ENCODE peak calls at places on chromosome 22, in nine cellular contexts. W is NCI-H2029; Q is activated T-cell treated with anti-CD3 and anti-CD28 coated beads, Interleukin-2, amount 50 U/mL, for 1 hour; V is OCI-M1; B is astrocyte; Y is ELR; N is RPMI7951; F is HEK293T; R is non-pigmented ciliary epithelial cell. G is an unnamed sample.

GRCh38 chr22:46971776-46972150 is 209.3 kb downstream of the TBC1D22A start:
- DNase-seq in W (no peak), Q (no peak), V (no peak), B (no peak), Y (no peak), N (no peak), F (no peak), R (no peak), G (no peak)

GRCh38 chr22:28884754-28885375 is 1.5 kb downstream of the ZNRF3 start:
- DNase-seq in W (no peak), Q (no peak), V (no peak), B (no peak), Y (peak), N (no peak), F (no peak), R (no peak), G (no peak)

GRCh38 chr22:47395481-47395880 is 633.0 kb downstream of the TBC1D22A start:
- DNase-seq in W (peak), Q (no peak), V (no peak), B (peak), Y (no peak), N (peak), F (no peak), R (no peak), G (peak)

GRCh38 chr22:22086501-22087158 is 104.0 kb upstream of the TOP3B start:
- DNase-seq in W (no peak), Q (no peak), V (no peak), B (peak), Y (peak), N (no peak), F (no peak), R (no peak), G (no peak)

GRCh38 chr22:38953577-38954413 is 3.6 kb upstream of the APOBEC3A start:
- DNase-seq in W (no peak), Q (no peak), V (peak), B (no peak), Y (peak), N (no peak), F (no peak), R (no peak), G (no peak)

GRCh38 chr22:46162285-46162684 is 12.0 kb downstream of the PPARA start:
- DNase-seq in W (peak), Q (no peak), V (no peak), B (no peak), Y (no peak), N (no peak), F (no peak), R (no peak), G (no peak)

GRCh38 chr22:20013382-20013871 is 3.2 kb downstream of the ARVCF start:
- DNase-seq in W (no peak), Q (peak), V (peak), B (peak), Y (peak), N (peak), F (peak), R (no peak), G (no peak)

GRCh38 chr22:25623310-25623734 is 58.8 kb downstream of the GRK3 start:
- DNase-seq in W (no peak), Q (no peak), V (no peak), B (no peak), Y (no peak), N (no peak), F (no peak), R (no peak), G (no peak)

GRCh38 chr22:45882881-45883810 is 93.8 kb downstream of the WNT7B start:
- DNase-seq in W (no peak), Q (no peak), V (no peak), B (no peak), Y (no peak), N (peak), F (no peak), R (no peak), G (no peak)

GRCh38 chr22:42994917-42995562 is 19.9 kb downstream of the PACSIN2 start:
- DNase-seq in W (peak), Q (no peak), V (peak), B (peak), Y (peak), N (peak), F (no peak), R (no peak), G (no peak)

GRCh38 chr22:41197808-41198585 is 7.1 kb upstream of the L3MBTL2 start:
- DNase-seq in W (peak), Q (peak), V (peak), B (peak), Y (peak), N (peak), F (no peak), R (no peak), G (peak)